ENCODE peak calls at places on chromosome 16, in ten cellular contexts. E is uterus, A is PC-3, U is Caco-2, O is fibroblast of mammary gland, T is MM.1S, P is adrenal gland, I is AG09309, Q is H1, Y is Peyer's patch. X is an unnamed sample.

GRCh38 chr16:89410794-89411309 is 79.5 kb downstream of the ANKRD11 start:
- DNase-seq in P (peak; percentile 86), Y (peak; percentile 55), U (no peak), O (peak; percentile 93), T (no peak), A (no peak), I (peak; percentile 61), Q (no peak), E (no peak), X (peak; percentile 81)

GRCh38 chr16:57591086-57591869 is 37.2 kb upstream of the ADGRG1 start:
- DNase-seq in U (peak; percentile 89), I (peak; percentile 20), T (peak; percentile 54), E (peak; percentile 52), Y (peak; percentile 85), Q (peak; percentile 88), P (peak; percentile 89), A (peak; percentile 86), O (peak; percentile 81), X (peak; percentile 97)

GRCh38 chr16:84367750-84368320 is 503 bp upstream of the ATP2C2 start:
- DNase-seq in U (no peak), Q (peak; percentile 57), T (no peak), A (no peak), P (no peak), E (no peak), I (no peak), Y (peak; percentile 67), O (no peak), X (no peak)

GRCh38 chr16:47731252-47731651 is 270.1 kb downstream of the PHKB start:
- DNase-seq in E (no peak), Q (no peak), A (peak; percentile 46), U (no peak), I (peak; percentile 44), P (no peak), Y (no peak), O (peak; percentile 99), T (no peak), X (peak; percentile 45)

GRCh38 chr16:81838794-81839193 is 59.7 kb downstream of the PLCG2 start:
- DNase-seq in U (no peak), O (peak; percentile 14), I (no peak), T (no peak), Y (no peak), Q (no peak), P (no peak), E (no peak), A (peak; percentile 63), X (no peak)

GRCh38 chr16:47990676-47991075 is 165.1 kb downstream of the ABCC12 start:
- DNase-seq in U (no peak), P (no peak), O (no peak), E (no peak), Y (no peak), T (no peak), I (no peak), Q (no peak), A (no peak), X (no peak)

GRCh38 chr16:57981636-57982035 is 10.7 kb upstream of the CNGB1 start:
- DNase-seq in Q (no peak), U (no peak), Y (no peak), I (no peak), O (no peak), T (no peak), P (no peak), A (no peak), E (no peak), X (no peak)

GRCh38 chr16:81936209-81936608 is 75.1 kb downstream of the SDR42E1 start:
- DNase-seq in P (no peak), Y (no peak), A (no peak), O (no peak), T (no peak), U (no peak), Q (peak; percentile 39), I (no peak), E (no peak), X (no peak)

GRCh38 chr16:3608069-3608468 is 3.3 kb downstream of the SLX4 start:
- DNase-seq in E (no peak), U (no peak), I (no peak), Y (peak; percentile 24), O (no peak), A (no peak), T (no peak), P (no peak), Q (no peak), X (no peak)

GRCh38 chr16:3611145-3611977 is at the start of gene SLX4:
- DNase-seq in P (peak; percentile 93), O (peak; percentile 84), Y (peak; percentile 96), I (peak; percentile 41), T (peak; percentile 96), Q (peak; percentile 92), U (peak; percentile 93), E (peak; percentile 91), A (peak; percentile 94), X (peak; percentile 91)

GRCh38 chr16:3610698-3611144 is 685 bp downstream of the SLX4 start:
- DNase-seq in I (no peak), T (no peak), Y (no peak), U (no peak), Q (no peak), A (no peak), P (no peak), E (no peak), O (no peak), X (no peak)

GRCh38 chr16:3609895-3610697 is 1.3 kb downstream of the SLX4 start:
- DNase-seq in Q (no peak), T (no peak), E (no peak), O (no peak), I (no peak), U (no peak), Y (peak; percentile 47), A (no peak), P (no peak), X (no peak)

DNA sequence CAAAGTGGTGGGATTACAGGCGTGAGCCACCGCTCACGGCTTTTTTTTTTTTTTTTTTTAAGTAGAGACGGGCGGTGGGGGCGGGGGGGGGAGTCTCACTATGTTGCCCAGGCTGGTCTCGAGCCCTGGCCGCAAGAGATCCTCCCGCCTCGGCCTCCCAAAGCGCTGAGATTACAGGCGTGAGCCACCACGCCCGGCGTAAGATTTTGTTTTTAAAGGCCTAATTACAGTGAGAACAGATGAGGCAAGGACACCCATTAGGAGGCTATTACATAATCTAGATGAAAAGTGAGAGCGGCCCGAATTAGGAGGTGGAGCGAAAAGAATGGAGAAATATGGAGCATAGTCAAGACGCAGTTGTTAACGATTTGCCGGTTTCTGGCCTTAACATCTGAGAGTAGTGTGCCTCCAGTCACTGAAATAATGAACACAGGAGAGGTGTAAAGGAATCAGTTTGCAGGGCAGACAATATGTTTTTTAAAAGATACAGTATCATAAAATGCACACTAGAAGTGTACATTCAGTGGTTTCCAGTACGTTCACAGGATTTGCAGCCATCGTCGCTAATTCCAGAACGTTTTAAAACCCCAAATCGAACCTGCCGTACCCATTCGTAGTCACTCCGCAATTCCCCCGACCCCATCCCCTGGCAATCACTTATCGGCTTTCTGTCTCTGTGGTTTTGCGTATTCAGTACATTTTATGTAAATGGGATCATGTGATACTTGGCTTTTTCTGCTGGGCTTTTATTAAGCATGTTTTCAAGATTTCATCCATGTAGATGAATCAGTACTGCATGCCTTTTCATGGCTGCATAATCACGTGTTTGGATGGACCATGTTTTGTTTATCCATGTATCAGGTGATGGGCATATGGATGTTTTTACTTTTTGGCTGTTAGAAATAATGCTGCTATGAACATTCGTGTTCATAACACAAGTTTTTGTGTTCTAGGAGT is 1.4 kb upstream of the SLX4 start:
- DNase-seq in Y (peak; percentile 18), A (no peak), Q (no peak), O (peak; percentile 38), T (no peak), E (no peak), I (no peak), U (no peak), P (no peak), X (no peak)
- H3K4me3 ChIP-seq in Y (peak overlapping the region; percentile 83), A (peak overlapping the region; percentile 99), Q (peak overlapping the region; percentile 82), O (peak overlapping the region; percentile 79), T (peak overlapping the region; percentile 98), E (peak overlapping the region; percentile 76), I (peak overlapping the region; percentile 71), U (peak overlapping the region; percentile 75), P (no peak overlapping the region), X (peak overlapping the region; percentile 95)

GRCh38 chr16:21162661-21163151 is 4.2 kb downstream of the LDAF1 start:
- DNase-seq in P (peak; percentile 72), U (no peak), Q (no peak), I (no peak), T (no peak), Y (no peak), E (peak; percentile 36), O (peak; percentile 49), A (no peak), X (no peak)

GRCh38 chr16:21158208-21159110 is at the start of gene LDAF1:
- DNase-seq in A (peak; percentile 76), E (peak; percentile 86), T (peak; percentile 74), U (peak; percentile 86), I (no peak), O (peak; percentile 66), P (peak; percentile 87), Q (peak; percentile 93), Y (peak; percentile 93), X (peak; percentile 90)

GRCh38 chr16:21161211-21161610 is 2.7 kb downstream of the LDAF1 start:
- DNase-seq in T (no peak), Y (no peak), I (no peak), O (no peak), Q (no peak), A (no peak), P (peak; percentile 82), U (no peak), E (no peak), X (no peak)

GRCh38 chr16:21159281-21159951 is 942 bp downstream of the LDAF1 start:
- DNase-seq in A (peak; percentile 54), I (no peak), Q (peak; percentile 76), P (peak; percentile 57), E (peak; percentile 31), O (no peak), T (no peak), U (peak; percentile 59), Y (peak; percentile 59), X (no peak)

GRCh38 chr16:21160276-21160675 is 1.8 kb downstream of the LDAF1 start:
- DNase-seq in O (no peak), E (no peak), T (no peak), Q (no peak), A (no peak), P (no peak), U (no peak), Y (no peak), I (no peak), X (no peak)
- H3K4me3 ChIP-seq in O (no peak overlapping the region), E (peak overlapping the region; percentile 78), T (no peak overlapping the region), Q (no peak overlapping the region), A (no peak overlapping the region), P (no peak overlapping the region), U (no peak overlapping the region), Y (no peak overlapping the region), I (no peak overlapping the region), X (no peak overlapping the region)

GRCh38 chr16:25419123-25419522 is 161.5 kb upstream of the ZKSCAN2 start:
- DNase-seq in Y (no peak), I (no peak), T (no peak), U (no peak), Q (no peak), A (no peak), P (no peak), O (no peak), E (no peak), X (no peak)

GRCh38 chr16:25413962-25414361 is 156.3 kb upstream of the ZKSCAN2 start:
- DNase-seq in A (peak; percentile 41), E (no peak), U (no peak), T (no peak), P (no peak), Q (no peak), Y (no peak), O (no peak), I (no peak), X (no peak)

GRCh38 chr16:25416002-25416401 is 158.4 kb upstream of the ZKSCAN2 start:
- DNase-seq in T (no peak), O (no peak), A (no peak), P (no peak), U (no peak), Q (no peak), Y (no peak), E (no peak), I (no peak), X (no peak)

GRCh38 chr16:25419681-25420080 is 162.0 kb upstream of the ZKSCAN2 start:
- DNase-seq in A (no peak), E (no peak), T (no peak), O (no peak), Y (no peak), P (no peak), I (no peak), Q (no peak), U (no peak), X (no peak)
- H3K4me3 ChIP-seq in A (no peak overlapping the region), E (no peak overlapping the region), T (no peak overlapping the region), O (no peak overlapping the region), Y (no peak overlapping the region), P (no peak overlapping the region), I (no peak overlapping the region), Q (no peak overlapping the region), U (no peak overlapping the region), X (no peak overlapping the region)

GRCh38 chr16:87851141-87851587 is 18.1 kb downstream of the SLC7A5 start:
- DNase-seq in T (no peak), I (no peak), U (no peak), Y (no peak), Q (no peak), A (no peak), P (no peak), E (no peak), O (no peak), X (no peak)
- H3K4me3 ChIP-seq in T (no peak overlapping the region), I (no peak overlapping the region), U (no peak overlapping the region), Y (no peak overlapping the region), Q (no peak overlapping the region), A (no peak overlapping the region), P (no peak overlapping the region), E (no peak overlapping the region), O (no peak overlapping the region), X (no peak overlapping the region)

X was measured in MG63.